ENCODE peak calls at places on chromosomes 12 and 14, in six cellular contexts. H is AG04450, P is HCT116, L is colonic mucosa, G is omental fat pad, K is AG10803. Y is an unnamed sample.

GRCh38 chr14:77822741-77823140 is 22.8 kb downstream of the ADCK1 start:
- DNase-seq in K (no peak), P (no peak), H (no peak), L (no peak), G (no peak), Y (no peak)

GRCh38 chr14:106044949-106045596 is 518.7 kb downstream of the TMEM121 start:
- DNase-seq in P (peak; percentile 36), H (no peak), G (no peak), L (peak; percentile 68), K (peak; percentile 7), Y (peak; percentile 97)

GRCh38 chr14:34237098-34237497 is 224.9 kb downstream of the SPTSSA start:
- DNase-seq in P (no peak), K (no peak), G (no peak), H (no peak), L (no peak), Y (no peak)

GRCh38 chr12:104656383-104656782 is 199.6 kb downstream of the CHST11 start:
- DNase-seq in H (no peak), G (no peak), L (no peak), K (no peak), P (no peak), Y (no peak)

GRCh38 chr12:69240625-69240984 is 1.2 kb downstream of the CPSF6 start:
- DNase-seq in P (no peak), K (no peak), G (no peak), H (no peak), L (no peak), Y (peak; percentile 60)

GRCh38 chr14:104957146-104958113 is 20.7 kb downstream of the AHNAK2 start:
- DNase-seq in G (no peak), H (no peak), P (no peak), L (no peak), K (no peak), Y (no peak)

GRCh38 chr12:96225003-96225855 is 31.1 kb downstream of the ELK3 start:
- DNase-seq in L (no peak), P (no peak), G (no peak), K (no peak), H (no peak), Y (no peak)

GRCh38 chr12:4997939-4998338 is 45.7 kb upstream of the KCNA5 start:
- DNase-seq in L (no peak), G (no peak), P (no peak), H (peak; percentile 39), K (peak; percentile 92), Y (no peak)

GRCh38 chr12:3262466-3262865 is 185.3 kb downstream of the TSPAN9 start:
- DNase-seq in P (no peak), K (no peak), H (no peak), G (no peak), L (no peak), Y (no peak)

DNA sequence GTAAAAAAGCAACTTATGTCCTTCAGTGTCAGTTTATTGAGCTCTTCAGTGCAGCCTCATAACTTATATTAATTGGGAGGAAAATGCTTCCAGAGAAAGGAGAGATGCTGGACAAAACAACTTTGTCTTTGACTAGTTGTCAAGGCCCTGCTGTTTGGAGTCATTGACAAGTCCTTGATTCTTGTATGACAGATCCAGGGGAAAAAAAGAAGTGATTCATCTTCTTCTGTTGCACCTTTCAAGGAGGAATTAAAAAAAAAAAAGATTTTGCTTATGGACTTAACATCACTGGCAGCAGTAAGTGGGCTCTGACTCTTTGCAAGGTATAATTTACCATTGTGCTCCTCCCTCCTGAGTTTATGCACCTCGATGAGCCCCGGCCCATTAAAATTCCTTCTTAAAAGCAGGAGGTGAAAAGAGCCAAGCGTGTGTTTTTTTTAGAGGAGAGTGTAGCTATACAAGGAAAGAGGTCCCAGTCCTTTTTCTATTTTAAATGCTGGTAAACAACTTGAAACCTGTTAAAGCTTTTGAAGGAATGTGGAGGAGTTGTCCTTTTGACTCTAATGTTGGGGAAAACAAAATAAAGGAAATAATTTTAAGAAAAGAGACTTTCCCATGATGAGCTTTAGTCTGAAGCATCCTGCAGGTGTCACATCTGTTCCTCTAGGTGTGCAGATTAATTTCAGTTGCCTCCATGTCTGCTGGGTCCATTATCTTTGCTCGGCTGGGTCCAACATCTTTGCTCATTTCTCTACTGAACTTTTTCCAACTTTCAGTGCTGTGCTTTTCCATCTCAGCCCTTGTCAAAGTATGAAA is 431.6 kb downstream of the RAD51B start:
- DNase-seq in H (no peak), G (no peak), P (no peak), L (no peak), K (no peak), Y (no peak)
- TF ChIP-seq CTCF in H (no peak), G (no peak), P (peak; percentile 8), L (no peak), K (no peak), Y (no peak)

GRCh38 chr14:30873308-30874119 is 845 bp upstream of the COCH start:
- DNase-seq in G (no peak), P (no peak), H (no peak), K (no peak), L (no peak), Y (no peak)

GRCh38 chr14:30874999-30875787 is 834 bp downstream of the COCH start:
- DNase-seq in K (no peak), P (no peak), L (no peak), H (no peak), G (no peak), Y (peak; percentile 22)

GRCh38 chr14:30875788-30876053 is 1.4 kb downstream of the COCH start:
- DNase-seq in K (no peak), G (no peak), L (no peak), H (no peak), P (no peak), Y (no peak)

GRCh38 chr14:30872602-30873001 is 1.8 kb upstream of the COCH start:
- DNase-seq in P (no peak), H (no peak), K (no peak), G (no peak), L (no peak), Y (no peak)

DNA sequence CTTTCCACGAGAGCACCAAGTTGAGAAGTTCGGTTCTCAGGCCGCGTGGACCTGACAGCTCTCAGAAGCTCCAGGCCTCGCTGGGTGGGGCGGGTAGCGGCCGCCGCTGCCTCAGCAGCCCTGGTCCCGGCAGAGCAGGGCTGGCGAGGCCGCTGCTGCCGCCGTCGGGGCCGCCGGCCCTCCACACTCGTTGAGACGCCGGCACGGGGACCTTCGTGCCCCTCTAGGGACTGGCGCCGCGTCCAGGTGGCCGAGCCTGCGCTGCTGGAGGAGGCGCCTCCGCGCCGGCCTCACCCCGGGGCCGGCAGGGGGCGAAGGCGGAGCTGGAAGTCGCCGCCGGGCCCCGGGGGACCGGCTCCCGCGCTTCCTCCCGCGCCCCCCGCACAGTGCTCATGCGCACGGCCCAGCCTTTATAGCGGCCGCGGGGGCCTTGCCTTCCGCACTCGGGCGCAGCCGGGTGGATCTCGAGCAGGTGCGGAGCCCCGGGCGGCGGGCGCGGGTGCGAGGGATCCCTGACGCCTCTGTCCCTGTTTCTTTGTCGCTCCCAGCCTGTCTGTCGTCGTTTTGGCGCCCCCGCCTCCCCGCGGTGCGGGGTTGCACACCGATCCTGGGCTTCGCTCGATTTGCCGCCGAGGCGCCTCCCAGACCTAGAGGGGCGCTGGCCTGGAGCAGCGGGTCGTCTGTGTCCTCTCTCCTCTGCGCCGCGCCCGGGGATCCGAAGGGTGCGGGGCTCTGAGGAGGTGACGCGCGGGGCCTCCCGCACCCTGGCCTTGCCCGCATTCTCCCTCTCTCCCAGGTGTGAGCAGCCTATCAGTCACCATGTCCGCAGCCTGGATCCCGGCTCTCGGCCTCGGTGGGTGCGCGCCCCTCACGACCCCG is at the start of gene COCH:
- DNase-seq in P (peak; percentile 4), H (no peak), K (no peak), G (no peak), L (peak; percentile 20), Y (peak; percentile 54)
- TF ChIP-seq CTCF in P (peak; percentile 16), H (peak; percentile 7), K (no peak), G (no peak), L (peak; percentile 36), Y (peak; percentile 32)

GRCh38 chr14:22047105-22047504 is 373.5 kb upstream of the OR4E1 start:
- DNase-seq in L (no peak), P (no peak), K (no peak), H (no peak), G (no peak), Y (peak; percentile 48)
- TF ChIP-seq CTCF in L (no peak), P (peak; percentile 44), K (no peak), H (no peak), G (no peak), Y (peak; percentile 43)

DNA sequence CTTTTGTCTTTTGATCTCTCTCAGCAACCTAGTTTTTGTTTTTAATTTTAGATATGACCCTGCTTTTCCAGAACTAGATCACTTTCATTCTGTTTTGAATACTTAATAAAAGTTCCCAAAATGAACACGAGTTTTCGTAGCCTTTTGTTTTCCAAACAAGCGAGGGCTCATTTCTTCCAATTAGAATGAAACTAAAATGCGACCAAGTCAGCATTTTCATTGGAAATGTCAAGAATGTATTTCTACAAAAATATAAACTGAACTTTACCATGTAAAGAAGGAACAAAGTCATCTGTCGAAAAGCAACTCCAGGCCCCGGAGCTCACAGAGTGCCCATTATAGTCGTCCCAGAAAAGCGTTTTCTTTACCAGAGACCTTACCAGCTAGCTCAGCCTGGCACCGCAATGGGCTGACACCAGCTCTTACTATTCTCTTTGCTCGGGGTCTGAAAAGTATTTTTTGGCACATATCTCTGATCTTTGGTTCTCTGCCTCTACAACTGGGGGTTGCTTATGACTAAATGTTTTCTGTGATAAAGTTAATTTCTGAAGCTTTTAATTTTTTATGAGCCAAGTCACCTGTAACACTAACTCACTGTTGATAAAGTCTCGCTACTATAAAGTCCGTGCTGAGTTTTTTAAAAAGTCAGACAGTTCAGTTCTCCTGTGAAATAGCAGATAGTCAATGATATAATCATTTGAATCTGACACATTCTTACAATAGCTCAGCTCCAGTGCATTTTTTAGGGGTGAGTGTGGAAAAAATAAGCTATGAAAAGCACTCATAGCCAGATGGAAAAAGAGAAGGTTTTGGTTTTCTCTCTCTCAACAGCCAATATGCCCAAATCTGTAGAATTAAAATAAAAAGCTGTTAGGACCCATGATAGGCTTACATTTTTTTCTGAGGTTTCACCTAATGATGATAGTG is 43.4 kb downstream of the SAMD4A start:
- DNase-seq in P (no peak), G (no peak), K (peak; percentile 78), L (no peak), H (no peak), Y (no peak)
- TF ChIP-seq CTCF in P (no peak), G (no peak), K (no peak), L (no peak), H (no peak), Y (no peak)

GRCh38 chr14:28294834-28295440 is 471.6 kb upstream of the FOXG1 start:
- DNase-seq in L (no peak), P (no peak), K (no peak), G (no peak), H (no peak), Y (peak; percentile 2)
- TF ChIP-seq CTCF in L (no peak), P (no peak), K (no peak), G (no peak), H (no peak), Y (no peak)

GRCh38 chr14:22646570-22647254 is 2.6 kb upstream of the OR6J1 start:
- DNase-seq in H (peak; percentile 13), L (no peak), P (no peak), K (peak; percentile 89), G (no peak), Y (no peak)

GRCh38 chr14:22641851-22642250 is 2.3 kb downstream of the OR6J1 start:
- DNase-seq in G (no peak), L (no peak), K (no peak), H (no peak), P (no peak), Y (no peak)

GRCh38 chr14:22648506-22648905 is 4.4 kb upstream of the OR6J1 start:
- DNase-seq in P (no peak), G (no peak), L (no peak), H (no peak), K (peak; percentile 61), Y (no peak)

GRCh38 chr14:22640192-22640591 is 4.0 kb downstream of the OR6J1 start:
- DNase-seq in L (no peak), P (no peak), G (no peak), K (no peak), H (no peak), Y (no peak)

GRCh38 chr14:22644305-22644635 is at the start of gene OR6J1:
- DNase-seq in K (no peak), H (no peak), P (no peak), G (no peak), L (no peak), Y (no peak)
- TF ChIP-seq CTCF in K (no peak), H (no peak), P (no peak), G (no peak), L (no peak), Y (no peak)

Y was measured in activated CD8-positive, alpha-beta T cell treated with anti-CD3 and anti-CD28 coated beads for 36 hours.